ENCODE peak calls at places on chromosomes 6 and 20, in four cellular contexts. G is effector CD4-positive, alpha-beta T cell; S is tibial artery; B is NK-92 treated with Interleukin-12 subunit alpha and Interleukin-12 subunit beta, amount 100 ng/mL, for 24 hours. K is an unnamed sample.

GRCh38 chr6:45419574-45420082 is 41.9 kb upstream of the SUPT3H start:
- DNase-seq in G (peak; percentile 41), S (no peak), B (no peak), K (peak; percentile 71)

GRCh38 chr6:134041093-134041492 is 11.3 kb downstream of the SLC2A12 start:
- DNase-seq in G (no peak), S (no peak), B (no peak), K (peak; percentile 61)

GRCh38 chr6:39076086-39076992 is 27.8 kb downstream of the GLP1R start:
- DNase-seq in G (no peak), S (no peak), B (no peak), K (no peak)

GRCh38 chr20:40689100-40689942 is at the start of gene MAFB:
- DNase-seq in G (no peak), S (peak; percentile 92), B (no peak), K (peak; percentile 93)

GRCh38 chr6:36657942-36658544 is 20.5 kb upstream of the CDKN1A start:
- DNase-seq in G (no peak), S (no peak), B (no peak), K (peak; percentile 47)

GRCh38 chr6:143774347-143774746 is 68.8 kb upstream of the LTV1 start:
- DNase-seq in G (no peak), S (no peak), B (no peak), K (no peak)

GRCh38 chr6:133241901-133242760 is 974 bp downstream of the EYA4 start:
- DNase-seq in G (no peak), S (no peak), B (no peak), K (peak; percentile 28)

GRCh38 chr20:53891306-53891894 is 179.0 kb downstream of the BCAS1 start:
- DNase-seq in G (no peak), S (no peak), B (no peak), K (no peak)

GRCh38 chr20:62104791-62105345 is 17.4 kb upstream of the LSM14B start:
- DNase-seq in G (no peak), S (no peak), B (no peak), K (peak; percentile 15)

GRCh38 chr20:63978319-63979220 is 872 bp downstream of the SAMD10 start:
- DNase-seq in G (no peak), S (no peak), B (peak; percentile 81), K (no peak)

GRCh38 chr20:1467355-1468116 is 887 bp upstream of the NSFL1C start:
- DNase-seq in G (no peak), S (peak; percentile 41), B (no peak), K (no peak)

GRCh38 chr20:2713285-2713684 is 20.7 kb downstream of the EBF4 start:
- DNase-seq in G (no peak), S (no peak), B (no peak), K (no peak)

GRCh38 chr6:1558388-1558787 is 51.3 kb upstream of the FOXC1 start:
- DNase-seq in G (no peak), S (no peak), B (no peak), K (no peak)

GRCh38 chr6:140636698-140637402 is 1262.4 kb upstream of the CITED2 start:
- DNase-seq in G (no peak), S (no peak), B (no peak), K (peak; percentile 11)

GRCh38 chr6:158021814-158022748 is 40.4 kb downstream of the SYNJ2 start:
- DNase-seq in G (no peak), S (no peak), B (no peak), K (no peak)

GRCh38 chr20:35600176-35600995 is 15.2 kb upstream of the SPAG4 start:
- DNase-seq in G (no peak), S (no peak), B (no peak), K (no peak)

GRCh38 chr6:83873869-83874268 is 14.4 kb downstream of the CYB5R4 start:
- DNase-seq in G (no peak), S (no peak), B (no peak), K (no peak)

GRCh38 chr6:3458706-3459421 is 2.0 kb upstream of the SLC22A23 start:
- DNase-seq in G (no peak), S (no peak), B (no peak), K (no peak)

GRCh38 chr20:57342829-57343228 is 8.2 kb upstream of the RAE1 start:
- DNase-seq in G (no peak), S (no peak), B (no peak), K (peak; percentile 19)

GRCh38 chr6:165245287-165245686 is 64.1 kb downstream of the C6orf118 start:
- DNase-seq in G (no peak), S (no peak), B (no peak), K (peak; percentile 60)

GRCh38 chr6:5518936-5519491 is 257.7 kb downstream of the FARS2 start:
- DNase-seq in G (no peak), S (no peak), B (peak; percentile 14), K (no peak)

GRCh38 chr6:73854998-73855718 is 159.2 kb downstream of the CD109 start:
- DNase-seq in G (peak; percentile 22), S (no peak), B (no peak), K (peak; percentile 86)

GRCh38 chr6:148021715-148022114 is 320.9 kb upstream of the SASH1 start:
- DNase-seq in G (no peak), S (no peak), B (no peak), K (no peak)

GRCh38 chr20:7470912-7471311 is 469.3 kb downstream of the HAO1 start:
- DNase-seq in G (no peak), S (no peak), B (no peak), K (no peak)

GRCh38 chr20:43938017-43938655 is 23.5 kb downstream of the TOX2 start:
- DNase-seq in G (no peak), S (no peak), B (no peak), K (no peak)

GRCh38 chr20:46388945-46389344 is 17.5 kb downstream of the ELMO2 start:
- DNase-seq in G (no peak), S (no peak), B (no peak), K (no peak)

GRCh38 chr6:13865132-13865531 is 50.8 kb upstream of the MCUR1 start:
- DNase-seq in G (no peak), S (no peak), B (no peak), K (no peak)

GRCh38 chr20:33408716-33409654 is 7.7 kb upstream of the CDK5RAP1 start:
- DNase-seq in G (no peak), S (no peak), B (no peak), K (no peak)

GRCh38 chr6:169990095-169991030 is 238.9 kb downstream of the ERMARD start:
- DNase-seq in G (no peak), S (peak; percentile 38), B (no peak), K (no peak)

K was measured in fibroblast of pulmonary artery.